ENCODE peak calls at places on chromosomes 6 and 20, in nine cellular contexts. F is mesenchymal stem cell; D is dorsolateral prefrontal cortex; E is T-helper 17 cell; B is sciatic nerve; W is stimulated activated CD4-positive, alpha-beta T cell treated with anti-CD3 and anti-CD28 coated beads, TNF-alpha, amount 100 ng/mL, for 1 hour; H is brain microvascular endothelial cell; R is A549; L is NT2/D1. P is an unnamed sample.

GRCh38 chr6:122580731-122581130 is 29.5 kb upstream of the PKIB start:
- DNase-seq in R (no peak), B (no peak), L (no peak), D (no peak), W (no peak), H (no peak), F (peak), E (no peak), P (no peak)

GRCh38 chr20:48175261-48175660 is 390.0 kb upstream of the SULF2 start:
- DNase-seq in E (no peak), R (no peak), L (no peak), F (no peak), W (no peak), D (no peak), B (no peak), H (no peak), P (no peak)

GRCh38 chr6:1164600-1164999 is 147.3 kb upstream of the FOXQ1 start:
- DNase-seq in R (no peak), W (no peak), D (no peak), F (no peak), H (no peak), L (no peak), B (no peak), E (no peak), P (no peak)

GRCh38 chr6:44504321-44504761 is 116.8 kb downstream of the CDC5L start:
- DNase-seq in R (no peak), L (no peak), H (no peak), B (no peak), F (no peak), D (no peak), E (no peak), W (no peak), P (no peak)

GRCh38 chr6:11011787-11012234 is 32.3 kb downstream of the ELOVL2 start:
- DNase-seq in B (no peak), F (no peak), E (no peak), L (no peak), W (no peak), R (peak), D (no peak), H (no peak), P (no peak)

GRCh38 chr6:158414900-158415299 is 102.6 kb downstream of the TULP4 start:
- DNase-seq in F (peak), R (no peak), L (no peak), B (no peak), H (peak), D (no peak), E (no peak), W (no peak), P (peak)

GRCh38 chr6:161748535-161749386 is 474.9 kb upstream of the AGPAT4 start:
- DNase-seq in H (peak), L (peak), B (no peak), R (peak), F (peak), E (no peak), W (no peak), D (no peak), P (no peak)

GRCh38 chr20:21504323-21504722 is 9.5 kb downstream of the NKX2-2 start:
- DNase-seq in F (no peak), E (no peak), D (no peak), B (no peak), L (no peak), R (no peak), W (no peak), H (no peak), P (no peak)

GRCh38 chr20:42906120-42906519 is 283.6 kb downstream of the PTPRT start:
- DNase-seq in D (no peak), L (no peak), E (no peak), B (no peak), R (no peak), F (no peak), W (no peak), H (no peak), P (no peak)

GRCh38 chr6:4041480-4041879 is 37.5 kb downstream of the FAM217A start:
- DNase-seq in W (no peak), H (no peak), L (no peak), B (no peak), D (no peak), F (no peak), E (no peak), R (no peak), P (no peak)

GRCh38 chr20:36744764-36745191 is 1.1 kb downstream of the NDRG3 start:
- DNase-seq in H (peak), R (no peak), F (no peak), E (no peak), W (no peak), D (peak), B (no peak), L (no peak), P (no peak)

GRCh38 chr20:41848180-41848579 is 230.0 kb upstream of the CHD6 start:
- DNase-seq in D (no peak), B (no peak), E (no peak), H (no peak), R (peak), L (no peak), F (no peak), W (no peak), P (no peak)

GRCh38 chr20:38755324-38755910 is 7.2 kb downstream of the ACTR5 start:
- DNase-seq in L (no peak), E (no peak), R (no peak), D (no peak), H (no peak), W (no peak), B (no peak), F (no peak), P (no peak)

GRCh38 chr6:146905313-146905712 is 298.9 kb upstream of the STXBP5 start:
- DNase-seq in D (no peak), L (no peak), E (no peak), F (peak), H (peak), R (peak), W (no peak), B (no peak), P (peak)

P was measured in skeletal muscle cell.